ENCODE peak calls at places on chromosome 20, in four cellular contexts. One of them, this sample, is unnamed.
A peak's percentile ranks its signal among the peaks of the same experiment; 100 is the strongest.

GRCh38 chr20:63735859-63736718 is at the start of gene LIME1:
- DNase-seq in AG09309: no peak
- DNase-seq in SK-N-DZ: peak; percentile 20
- DNase-seq in right lobe of liver: peak; percentile 79
- DNase-seq in this sample: no peak

GRCh38 chr20:4513720-4514119 is 208.0 kb upstream of the PRND start:
- DNase-seq in AG09309: peak; percentile 23
- DNase-seq in SK-N-DZ: no peak
- DNase-seq in right lobe of liver: no peak
- DNase-seq in this sample: no peak

GRCh38 chr20:62040381-62040922 is 25.2 kb downstream of the TAF4 start:
- DNase-seq in AG09309: no peak
- DNase-seq in SK-N-DZ: no peak
- DNase-seq in right lobe of liver: no peak
- DNase-seq in this sample: no peak

GRCh38 chr20:51084598-51084997 is 61.7 kb upstream of the KCNG1 start:
- DNase-seq in AG09309: no peak
- DNase-seq in SK-N-DZ: no peak
- DNase-seq in right lobe of liver: no peak
- DNase-seq in this sample: no peak

GRCh38 chr20:20690676-20691476 is 21.6 kb downstream of the RALGAPA2 start:
- DNase-seq in AG09309: no peak
- DNase-seq in SK-N-DZ: no peak
- DNase-seq in right lobe of liver: no peak
- DNase-seq in this sample: no peak

GRCh38 chr20:62501801-62502495 is 26.2 kb upstream of the GATA5 start:
- DNase-seq in AG09309: peak; percentile 7
- DNase-seq in SK-N-DZ: no peak
- DNase-seq in right lobe of liver: no peak
- DNase-seq in this sample: peak; percentile 79

GRCh38 chr20:16846011-16846410 is 97.9 kb downstream of the OTOR start:
- DNase-seq in AG09309: peak; percentile 2
- DNase-seq in SK-N-DZ: no peak
- DNase-seq in right lobe of liver: no peak
- DNase-seq in this sample: peak; percentile 21

GRCh38 chr20:63402178-63402859 is 41.2 kb upstream of the CHRNA4 start:
- DNase-seq in AG09309: no peak
- DNase-seq in SK-N-DZ: no peak
- DNase-seq in right lobe of liver: no peak
- DNase-seq in this sample: no peak

GRCh38 chr20:55515831-55516230 is 489.5 kb downstream of the CBLN4 start:
- DNase-seq in AG09309: no peak
- DNase-seq in SK-N-DZ: no peak
- DNase-seq in right lobe of liver: no peak
- DNase-seq in this sample: no peak

GRCh38 chr20:47300071-47300470 is 56.4 kb downstream of the ZMYND8 start:
- DNase-seq in AG09309: no peak
- DNase-seq in SK-N-DZ: no peak
- DNase-seq in right lobe of liver: no peak
- DNase-seq in this sample: no peak

GRCh38 chr20:32201296-32201976 is 6.1 kb downstream of the PLAGL2 start:
- DNase-seq in AG09309: no peak
- DNase-seq in SK-N-DZ: no peak
- DNase-seq in right lobe of liver: no peak
- DNase-seq in this sample: no peak

GRCh38 chr20:48901326-48901725 is 20.2 kb upstream of the ARFGEF2 start:
- DNase-seq in AG09309: no peak
- DNase-seq in SK-N-DZ: no peak
- DNase-seq in right lobe of liver: no peak
- DNase-seq in this sample: no peak

GRCh38 chr20:23257848-23258746 is 92.5 kb upstream of the NXT1 start:
- DNase-seq in AG09309: peak; percentile 32
- DNase-seq in SK-N-DZ: no peak
- DNase-seq in right lobe of liver: no peak
- DNase-seq in this sample: peak; percentile 94

GRCh38 chr20:11140359-11140758 is 466.6 kb upstream of the JAG1 start:
- DNase-seq in AG09309: peak; percentile 87
- DNase-seq in SK-N-DZ: no peak
- DNase-seq in right lobe of liver: no peak
- DNase-seq in this sample: no peak

GRCh38 chr20:62149532-62150235 is 6.1 kb downstream of the SS18L1 start:
- DNase-seq in AG09309: no peak
- DNase-seq in SK-N-DZ: no peak
- DNase-seq in right lobe of liver: no peak
- DNase-seq in this sample: no peak

GRCh38 chr20:31555203-31555602 is 41.0 kb downstream of the HM13 start:
- DNase-seq in AG09309: no peak
- DNase-seq in SK-N-DZ: no peak
- DNase-seq in right lobe of liver: no peak
- DNase-seq in this sample: no peak

GRCh38 chr20:17889226-17889625 is 79.4 kb downstream of the SNX5 start:
- DNase-seq in AG09309: no peak
- DNase-seq in SK-N-DZ: no peak
- DNase-seq in right lobe of liver: no peak
- DNase-seq in this sample: no peak

GRCh38 chr20:15081301-15081700 is 743.9 kb upstream of the FLRT3 start:
- DNase-seq in AG09309: no peak
- DNase-seq in SK-N-DZ: no peak
- DNase-seq in right lobe of liver: no peak
- DNase-seq in this sample: no peak

GRCh38 chr20:57611605-57612311 is 8.5 kb downstream of the ZBP1 start:
- DNase-seq in AG09309: no peak
- DNase-seq in SK-N-DZ: no peak
- DNase-seq in right lobe of liver: no peak
- DNase-seq in this sample: no peak

GRCh38 chr20:45993197-45993951 is 15.3 kb upstream of the MMP9 start:
- DNase-seq in AG09309: no peak
- DNase-seq in SK-N-DZ: no peak
- DNase-seq in right lobe of liver: no peak
- DNase-seq in this sample: peak; percentile 48